ENCODE peak calls at places on chromosomes 6 and 20, in five cellular contexts. A is Panc1, J is uterus, I is A549, G is foreskin keratinocyte. X is an unnamed sample. For H3K4me1, the result is how much of the 10 kb centered on the place peaks cover.

GRCh38 chr20:38132910-38133501 is 32.1 kb downstream of the TGM2 start:
- DNase-seq in A (no peak), J (no peak), I (no peak), G (no peak), X (no peak)

GRCh38 chr6:34543421-34543820 is 12.7 kb downstream of the SPDEF start:
- DNase-seq in A (no peak), J (no peak), I (no peak), G (no peak), X (no peak)

GRCh38 chr6:10721850-10722569 is 860 bp upstream of the TMEM14C start:
- DNase-seq in A (no peak), J (no peak), I (no peak), G (no peak), X (no peak)

GRCh38 chr20:46361386-46361785 is 45.0 kb downstream of the ELMO2 start:
- DNase-seq in A (no peak), J (no peak), I (no peak), G (no peak), X (no peak)

GRCh38 chr20:36344517-36345132 is 38.5 kb downstream of the DLGAP4 start:
- DNase-seq in A (no peak), J (no peak), I (peak), G (peak), X (no peak)

GRCh38 chr6:52049252-52050050 is 38.0 kb downstream of the PKHD1 start:
- DNase-seq in A (peak), J (no peak), I (peak), G (peak), X (no peak)

GRCh38 chr6:34223381-34223963 is 13.2 kb upstream of the HMGA1 start:
- DNase-seq in A (no peak), J (peak), I (no peak), G (no peak), X (no peak)

GRCh38 chr20:51563597-51564332 is 21.2 kb upstream of the NFATC2 start:
- DNase-seq in A (peak), J (peak), I (peak), G (peak), X (no peak)

GRCh38 chr6:90406142-90406794 is 109.6 kb upstream of the BACH2 start:
- DNase-seq in A (no peak), J (no peak), I (peak), G (peak), X (no peak)

GRCh38 chr6:168675933-168676551 is 235.1 kb downstream of the SMOC2 start:
- DNase-seq in A (no peak), J (peak), I (no peak), G (no peak), X (no peak)

GRCh38 chr20:30610751-30611150 is 646.7 kb upstream of the DEFB115 start:
- DNase-seq in A (no peak), J (no peak), I (no peak), G (no peak), X (no peak)

GRCh38 chr20:37615507-37616425 is 78.1 kb upstream of the CTNNBL1 start:
- DNase-seq in A (peak), J (no peak), I (peak), G (peak), X (no peak)

GRCh38 chr20:17619351-17620093 is 49.6 kb downstream of the DSTN start:
- DNase-seq in A (no peak), J (peak), I (no peak), G (no peak), X (no peak)

GRCh38 chr6:3382399-3383279 is 74.2 kb downstream of the SLC22A23 start:
- DNase-seq in A (no peak), J (no peak), I (peak), G (peak), X (no peak)

GRCh38 chr20:59608871-59609270 is 4.5 kb downstream of the PHACTR3 start:
- DNase-seq in A (no peak), J (no peak), I (no peak), G (no peak), X (no peak)

GRCh38 chr6:20463396-20463795 is 61.7 kb downstream of the E2F3 start:
- DNase-seq in A (no peak), J (no peak), I (no peak), G (no peak), X (no peak)

GRCh38 chr20:62236674-62236996 is 1.7 kb upstream of the OSBPL2 start:
- DNase-seq in A (no peak), J (no peak), I (no peak), G (no peak), X (no peak)

GRCh38 chr6:168513766-168514165 is 72.8 kb downstream of the SMOC2 start:
- DNase-seq in A (no peak), J (no peak), I (no peak), G (no peak), X (no peak)

GRCh38 chr6:160534050-160534696 is 129.9 kb downstream of the LPA start:
- DNase-seq in A (no peak), J (peak), I (peak), G (peak), X (no peak)

GRCh38 chr6:5497896-5498578 is 236.7 kb downstream of the FARS2 start:
- DNase-seq in A (peak), J (no peak), I (no peak), G (no peak), X (no peak)

GRCh38 chr6:100134703-100135102 is 140.7 kb upstream of the MCHR2 start:
- DNase-seq in A (no peak), J (no peak), I (no peak), G (peak), X (no peak)

GRCh38 chr20:37558779-37559178 is 31.1 kb upstream of the BLCAP start:
- DNase-seq in A (no peak), J (no peak), I (no peak), G (no peak), X (no peak)

GRCh38 chr6:149449831-149450678 is 34.8 kb downstream of the ZC3H12D start:
- DNase-seq in A (no peak), J (no peak), I (no peak), G (no peak), X (no peak)

GRCh38 chr6:50791900-50792508 is 26.7 kb upstream of the TFAP2B start:
- DNase-seq in A (peak), J (no peak), I (peak), G (peak), X (no peak)

GRCh38 chr20:37989601-37990001 is 43.7 kb downstream of the TTI1 start:
- DNase-seq in A (no peak), J (peak), I (no peak), G (peak), X (no peak)

GRCh38 chr20:39103732-39104131 is 141.6 kb downstream of the DHX35 start:
- DNase-seq in A (no peak), J (no peak), I (no peak), G (no peak), X (no peak)

GRCh38 chr6:138468320-138469015 is 30.8 kb downstream of the NHSL1 start:
- DNase-seq in A (no peak), J (no peak), I (peak), G (peak), X (no peak)

GRCh38 chr6:4460595-4461475 is 315.4 kb upstream of the CDYL start:
- DNase-seq in A (no peak), J (peak), I (no peak), G (peak), X (no peak)

GRCh38 chr6:71291991-71292390 is 3.4 kb downstream of the OGFRL1 start:
- DNase-seq in A (no peak), J (no peak), I (no peak), G (peak), X (no peak)
- H3K4me1 ChIP-seq in A (under half), J (under half), I (half or more), G (under half), X (under half)

DNA sequence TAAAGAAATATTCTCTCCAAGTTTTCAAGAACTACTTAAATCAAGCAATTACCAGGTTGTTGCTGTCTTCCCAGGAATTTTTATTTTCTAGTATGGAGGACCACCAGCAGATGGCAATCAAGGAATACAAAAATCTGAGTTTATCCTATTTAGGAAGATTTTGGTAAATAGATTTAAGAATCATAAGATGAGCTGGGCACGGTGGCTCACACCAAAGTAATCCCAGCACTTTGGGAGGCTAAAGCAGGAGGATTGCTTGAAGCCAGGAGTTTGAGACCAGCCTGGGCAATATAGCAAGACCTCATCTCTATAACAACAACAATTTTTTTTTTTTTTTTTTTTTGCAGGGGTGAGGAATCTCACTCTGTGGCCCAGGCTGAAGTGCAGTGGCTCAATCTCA is 19.3 kb upstream of the SEC63 start:
- DNase-seq in A (no peak), J (no peak), I (peak), G (no peak), X (no peak)
- TF ChIP-seq CTCF in A (peak), J (peak), I (peak), G (peak), X (peak)

GRCh38 chr6:144581807-144582537 is 296.8 kb downstream of the UTRN start:
- DNase-seq in A (no peak), J (no peak), I (peak), G (no peak), X (no peak)
- H3K27ac ChIP-seq in A (no peak), J (no peak), I (no peak), G (no peak), X (no peak)

DNA sequence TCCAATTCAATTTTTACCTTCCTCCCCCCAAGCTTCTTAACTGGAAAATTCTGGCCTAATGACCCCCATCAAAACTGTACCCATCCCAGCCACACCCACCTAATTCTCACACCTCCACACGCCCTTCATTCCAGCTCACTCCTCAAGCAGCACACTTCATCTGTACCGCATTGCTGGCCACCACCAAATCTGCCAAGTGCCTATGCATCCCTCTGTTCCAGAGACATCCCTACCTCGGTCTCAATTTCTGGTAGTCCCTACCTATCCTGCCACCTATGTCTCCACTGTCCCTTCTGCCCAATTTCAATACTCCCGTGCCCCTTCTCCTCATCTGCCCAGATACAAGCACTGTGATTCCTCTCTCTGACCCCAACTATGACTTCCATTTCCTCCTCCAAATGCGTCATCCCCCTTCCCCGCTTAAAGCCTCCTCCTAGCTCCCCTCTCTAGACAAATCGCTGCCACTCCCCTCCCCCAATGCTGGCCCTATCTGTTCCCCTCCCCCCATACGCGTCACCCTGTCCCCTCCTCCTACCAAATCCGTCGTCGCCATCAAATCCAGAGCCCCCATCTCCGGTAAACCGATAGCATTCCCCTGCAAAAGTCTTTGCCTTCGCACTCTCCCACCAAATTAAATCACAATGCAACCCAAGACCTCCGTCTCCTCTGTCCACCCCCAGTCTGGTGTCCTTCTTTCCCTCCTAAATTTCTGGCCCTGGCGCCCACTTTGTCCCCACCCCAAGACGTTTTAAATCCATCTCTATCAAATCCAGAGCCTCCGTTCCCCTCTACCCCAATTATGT is 1.2 kb downstream of the MTCH1 start:
- DNase-seq in A (no peak), J (peak), I (peak), G (no peak), X (no peak)
- H3K4me1 ChIP-seq in A (under half), J (under half), I (under half), G (under half), X (half or more)

GRCh38 chr6:166764473-166765233 is 137.6 kb upstream of the RPS6KA2 start:
- DNase-seq in A (no peak), J (no peak), I (no peak), G (no peak), X (no peak)

GRCh38 chr6:166765234-166765541 is 138.1 kb upstream of the RPS6KA2 start:
- DNase-seq in A (no peak), J (no peak), I (no peak), G (no peak), X (no peak)

GRCh38 chr6:166766769-166767168 is 139.7 kb upstream of the RPS6KA2 start:
- DNase-seq in A (no peak), J (no peak), I (no peak), G (no peak), X (no peak)

GRCh38 chr6:166761801-166762200 is 134.8 kb upstream of the RPS6KA2 start:
- DNase-seq in A (no peak), J (no peak), I (no peak), G (no peak), X (no peak)

GRCh38 chr6:166763606-166764472 is 136.8 kb upstream of the RPS6KA2 start:
- DNase-seq in A (no peak), J (no peak), I (no peak), G (no peak), X (no peak)
- TF ChIP-seq CTCF in A (no peak), J (no peak), I (no peak), G (no peak), X (no peak)

GRCh38 chr6:157757430-157758403 is 65.3 kb upstream of the SNX9 start:
- DNase-seq in A (no peak), J (no peak), I (no peak), G (no peak), X (no peak)
- H3K27ac ChIP-seq in A (peak), J (peak), I (no peak), G (no peak), X (peak)

GRCh38 chr20:64038252-64038578 is 2.2 kb downstream of the C20orf204 start:
- DNase-seq in A (no peak), J (no peak), I (no peak), G (no peak), X (no peak)

GRCh38 chr20:64037199-64037497 is 1.2 kb downstream of the C20orf204 start:
- DNase-seq in A (no peak), J (no peak), I (no peak), G (no peak), X (no peak)

GRCh38 chr20:64037498-64038213 is 1.7 kb downstream of the C20orf204 start:
- DNase-seq in A (no peak), J (no peak), I (no peak), G (no peak), X (no peak)

GRCh38 chr20:64039293-64040160 is 3.5 kb downstream of the C20orf204 start:
- DNase-seq in A (no peak), J (no peak), I (no peak), G (no peak), X (no peak)

DNA sequence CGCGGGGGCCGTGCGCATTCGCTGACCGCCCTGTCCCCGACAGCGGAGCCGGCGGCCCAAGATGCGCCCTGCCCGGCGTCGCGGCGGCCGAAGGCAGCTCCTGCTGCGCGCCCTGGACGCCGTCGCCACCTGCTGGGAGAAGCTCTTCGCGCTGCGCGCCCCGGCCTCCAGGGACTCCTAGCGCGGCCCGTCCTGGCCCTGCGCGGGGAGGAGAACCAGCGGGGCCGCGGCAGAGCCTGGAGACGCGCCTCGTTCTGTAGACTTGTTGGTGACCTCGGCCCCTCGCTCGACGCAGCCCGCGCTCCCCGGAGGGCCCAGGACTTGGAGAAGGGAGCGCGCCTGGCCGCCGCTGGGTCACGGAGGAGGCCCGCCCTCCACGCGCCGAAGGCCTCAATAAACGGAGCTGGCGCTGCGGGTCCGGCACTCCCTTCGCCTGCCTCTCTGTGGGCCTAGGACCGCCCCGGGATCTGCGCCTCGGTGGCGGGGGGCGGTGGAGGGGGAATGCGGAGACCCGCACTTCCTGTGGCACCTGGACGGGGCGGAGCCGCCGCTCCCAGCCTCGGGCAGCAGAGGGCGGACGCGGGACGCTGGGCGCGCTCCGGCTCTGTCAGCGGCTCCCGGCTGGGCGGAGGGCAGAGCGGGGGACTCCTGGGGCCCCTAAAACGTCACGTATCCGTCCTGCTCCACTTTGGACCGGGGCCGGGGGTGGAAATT is 2.8 kb downstream of the C20orf204 start:
- DNase-seq in A (no peak), J (peak), I (peak), G (peak), X (no peak)
- H3K4me1 ChIP-seq in A (under half), J (under half), I (under half), G (under half), X (under half)

GRCh38 chr20:56181593-56181992 is 66.9 kb upstream of the MC3R start:
- DNase-seq in A (no peak), J (no peak), I (no peak), G (no peak), X (no peak)
- TF ChIP-seq CTCF in A (peak), J (no peak), I (no peak), G (peak), X (peak)